ENCODE peak calls at places on chromosomes 12 and 14, in nine cellular contexts. I is prostate gland; T is adrenal gland; D is dorsolateral prefrontal cortex; W is mesendoderm; N is heart left ventricle; X is SK-N-MC; M is CD8-positive, alpha-beta T cell; F is Peyer's patch. Z is an unnamed sample.

GRCh38 chr14:41423503-41423902 is 183.2 kb upstream of the LRFN5 start:
- DNase-seq in X (no peak), I (no peak), T (no peak), W (no peak), F (no peak), M (no peak), N (no peak), D (no peak), Z (no peak)

GRCh38 chr14:68937790-68938514 is 41.1 kb downstream of the ACTN1 start:
- DNase-seq in X (no peak), W (peak; percentile 70), N (peak; percentile 65), F (peak; percentile 72), I (peak; percentile 95), M (no peak), D (no peak), T (peak; percentile 36), Z (no peak)

GRCh38 chr14:73283592-73284379 is 46.5 kb downstream of the PAPLN start:
- DNase-seq in F (no peak), T (peak; percentile 19), M (no peak), X (no peak), I (no peak), W (peak; percentile 76), D (no peak), N (no peak), Z (peak; percentile 25)

GRCh38 chr12:9662488-9662887 is 7.0 kb upstream of the CLEC2D start:
- DNase-seq in M (no peak), F (no peak), N (no peak), X (no peak), I (no peak), T (no peak), D (no peak), W (no peak), Z (no peak)

GRCh38 chr14:76985540-76986260 is 42.8 kb downstream of the IRF2BPL start:
- DNase-seq in F (no peak), W (peak; percentile 85), N (no peak), T (no peak), X (no peak), I (no peak), M (no peak), D (no peak), Z (no peak)

GRCh38 chr12:66290716-66291200 is 11.5 kb upstream of the HELB start:
- DNase-seq in N (no peak), W (no peak), M (no peak), X (no peak), I (no peak), T (no peak), F (no peak), D (no peak), Z (no peak)

GRCh38 chr12:20125259-20125919 is 242.9 kb upstream of the PDE3A start:
- DNase-seq in M (no peak), N (no peak), T (no peak), W (no peak), X (no peak), D (no peak), F (no peak), I (no peak), Z (peak; percentile 70)

GRCh38 chr14:89288114-89288513 is 128.9 kb downstream of the FOXN3 start:
- DNase-seq in N (no peak), T (no peak), I (no peak), X (no peak), F (no peak), D (no peak), W (no peak), M (no peak), Z (no peak)

GRCh38 chr12:53052419-53053222 is 2.8 kb downstream of the TNS2 start:
- DNase-seq in I (peak; percentile 93), D (peak; percentile 94), M (no peak), W (no peak), F (peak; percentile 85), X (no peak), N (peak; percentile 96), T (peak; percentile 92), Z (no peak)

GRCh38 chr12:130873106-130873795 is 1.4 kb downstream of the RAN start:
- DNase-seq in T (no peak), X (no peak), N (no peak), M (no peak), I (no peak), F (no peak), W (no peak), D (no peak), Z (no peak)

GRCh38 chr14:75886661-75887348 is 95.0 kb downstream of the TGFB3 start:
- DNase-seq in N (no peak), X (no peak), I (no peak), M (no peak), F (no peak), T (no peak), D (no peak), W (no peak), Z (no peak)

GRCh38 chr12:26032290-26032689 is 73.8 kb downstream of the RASSF8 start:
- DNase-seq in N (no peak), T (no peak), F (no peak), M (no peak), W (no peak), X (no peak), D (no peak), I (no peak), Z (no peak)

GRCh38 chr14:100105357-100106169 is 40.3 kb downstream of the EVL start:
- DNase-seq in M (no peak), F (peak; percentile 62), D (no peak), T (peak; percentile 29), N (no peak), I (no peak), X (no peak), W (no peak), Z (no peak)

GRCh38 chr14:100104523-100105300 is 39.5 kb downstream of the EVL start:
- DNase-seq in M (no peak), I (no peak), N (no peak), T (no peak), D (no peak), F (peak; percentile 44), W (peak; percentile 14), X (peak; percentile 70), Z (peak; percentile 79)

GRCh38 chr14:100104006-100104352 is 38.8 kb downstream of the EVL start:
- DNase-seq in F (no peak), I (no peak), W (no peak), T (no peak), X (no peak), M (no peak), D (no peak), N (no peak), Z (no peak)

GRCh38 chr14:100102156-100102785 is 37.0 kb downstream of the EVL start:
- DNase-seq in N (no peak), W (peak; percentile 43), M (no peak), X (no peak), D (no peak), F (no peak), T (no peak), I (no peak), Z (no peak)

GRCh38 chr14:100103261-100104005 is 38.2 kb downstream of the EVL start:
- DNase-seq in F (peak; percentile 46), N (peak; percentile 59), M (no peak), W (no peak), T (peak; percentile 33), X (no peak), I (no peak), D (no peak), Z (no peak)
- H3K27ac ChIP-seq in F (peak overlapping the region; percentile 3), N (peak overlapping the region; percentile 79), M (peak overlapping the region; percentile 24), W (no peak overlapping the region), T (peak overlapping the region; percentile 56), X (no peak overlapping the region), I (peak overlapping the region; percentile 20), D (peak overlapping the region; percentile 68), Z (no peak overlapping the region)

GRCh38 chr12:132063491-132063890 is 80.6 kb downstream of the DDX51 start:
- DNase-seq in X (no peak), D (no peak), F (no peak), T (no peak), N (no peak), W (no peak), M (no peak), I (no peak), Z (no peak)
- H3K27ac ChIP-seq in X (no peak overlapping the region), D (no peak overlapping the region), F (no peak overlapping the region), T (no peak overlapping the region), N (no peak overlapping the region), W (no peak overlapping the region), M (no peak overlapping the region), I (no peak overlapping the region), Z (no peak overlapping the region)

GRCh38 chr12:46574853-46575252 is 202.3 kb upstream of the SLC38A2 start:
- DNase-seq in I (no peak), M (no peak), N (no peak), T (no peak), X (no peak), F (no peak), D (no peak), W (no peak), Z (no peak)

GRCh38 chr12:46578190-46578982 is 205.8 kb upstream of the SLC38A2 start:
- DNase-seq in X (no peak), D (no peak), W (no peak), T (no peak), M (no peak), I (no peak), F (no peak), N (no peak), Z (no peak)

GRCh38 chr12:46580445-46580844 is 207.9 kb upstream of the SLC38A2 start:
- DNase-seq in I (no peak), T (no peak), W (no peak), D (no peak), F (no peak), X (no peak), M (no peak), N (no peak), Z (no peak)

GRCh38 chr12:46577063-46577776 is 204.6 kb upstream of the SLC38A2 start:
- DNase-seq in N (no peak), T (no peak), I (no peak), D (no peak), W (no peak), M (no peak), F (no peak), X (no peak), Z (no peak)

DNA sequence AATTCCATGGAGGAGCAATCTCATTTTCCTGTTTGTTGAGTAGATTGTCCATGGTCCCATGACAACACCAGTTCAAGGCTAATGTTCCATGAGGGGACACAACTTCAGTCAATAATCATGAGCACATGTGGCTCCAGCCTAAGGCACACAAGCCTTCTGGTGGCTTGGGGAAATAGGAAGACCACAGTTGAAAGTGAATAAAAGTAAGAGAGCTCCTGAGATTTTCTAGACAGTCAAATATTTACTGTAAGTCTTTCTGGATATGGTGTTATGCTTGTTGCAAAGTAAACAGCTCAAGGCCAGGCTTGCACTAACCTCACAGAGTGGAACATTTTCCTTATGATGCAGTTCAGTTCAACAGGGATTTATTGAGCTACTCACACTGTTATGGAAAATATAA is 206.9 kb upstream of the SLC38A2 start:
- DNase-seq in T (no peak), M (no peak), D (no peak), X (no peak), F (no peak), I (no peak), W (no peak), N (no peak), Z (no peak)
- H3K27ac ChIP-seq in T (no peak overlapping the region), M (no peak overlapping the region), D (no peak overlapping the region), X (no peak overlapping the region), F (no peak overlapping the region), I (no peak overlapping the region), W (no peak overlapping the region), N (no peak overlapping the region), Z (no peak overlapping the region)

DNA sequence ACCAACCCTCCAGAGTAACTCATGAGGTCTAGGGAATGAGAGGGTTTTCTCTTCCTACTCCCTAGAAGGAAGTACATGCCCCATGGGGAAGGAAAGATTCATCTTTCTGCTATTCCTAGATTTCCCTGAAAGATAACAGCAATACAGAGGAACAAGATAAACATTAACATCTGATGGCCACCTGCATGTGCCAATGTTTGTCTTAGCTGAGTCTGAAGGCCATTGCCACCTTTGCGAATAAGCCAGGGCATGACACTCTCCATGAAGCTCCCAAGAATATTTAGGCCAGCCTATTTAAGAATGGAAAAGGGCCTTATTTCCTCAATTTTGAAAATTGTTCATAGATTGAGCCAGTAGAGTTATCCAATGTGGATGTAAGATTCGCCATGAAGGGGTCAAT is 26.0 kb downstream of the IGF1 start:
- DNase-seq in F (no peak), W (no peak), N (no peak), I (no peak), X (no peak), M (no peak), T (no peak), D (no peak), Z (no peak)
- H3K27ac ChIP-seq in F (no peak overlapping the region), W (no peak overlapping the region), N (no peak overlapping the region), I (no peak overlapping the region), X (no peak overlapping the region), M (no peak overlapping the region), T (no peak overlapping the region), D (no peak overlapping the region), Z (no peak overlapping the region)

Z was measured in A673.